ENCODE peak calls at places on chromosomes 13 and 19, in nine cellular contexts. I, R, Y, V, L, P, T, Q and G are unnamed samples. For H3K4me1, the result is how much of the 10 kb centered on the place peaks cover.

GRCh38 chr13:70856706-70857105 is 748.5 kb upstream of the KLHL1 start:
- DNase-seq in I (peak), R (no peak), Y (no peak), V (no peak), L (no peak), P (peak), T (no peak), Q (no peak), G (no peak)

GRCh38 chr13:49300716-49301589 is 53.2 kb downstream of the CDADC1 start:
- DNase-seq in I (peak), R (peak), Y (peak), V (peak), L (peak), P (peak), T (peak), Q (peak), G (peak)

GRCh38 chr19:36081385-36081784 is 26.7 kb downstream of the WDR62 start:
- DNase-seq in I (no peak), R (no peak), Y (no peak), V (no peak), L (no peak), P (no peak), T (peak), Q (no peak), G (no peak)

GRCh38 chr13:36212789-36213188 is 1.6 kb downstream of the SOHLH2 start:
- DNase-seq in I (no peak), R (no peak), Y (no peak), V (no peak), L (no peak), P (no peak), T (no peak), Q (no peak), G (no peak)

GRCh38 chr13:84192125-84192524 is 309.9 kb upstream of the SLITRK1 start:
- DNase-seq in I (no peak), R (no peak), Y (no peak), V (no peak), L (no peak), P (no peak), T (peak), Q (no peak), G (no peak)

GRCh38 chr13:47831265-47831664 is 169.8 kb downstream of the SUCLA2 start:
- DNase-seq in I (no peak), R (no peak), Y (no peak), V (no peak), L (no peak), P (no peak), T (peak), Q (no peak), G (no peak)

GRCh38 chr19:35059006-35059798 is 17.7 kb downstream of the HPN start:
- DNase-seq in I (no peak), R (no peak), Y (no peak), V (no peak), L (no peak), P (no peak), T (no peak), Q (no peak), G (no peak)

GRCh38 chr19:49196527-49197240 is 39.1 kb downstream of the TRPM4 start:
- DNase-seq in I (peak), R (no peak), Y (no peak), V (no peak), L (peak), P (peak), T (no peak), Q (no peak), G (no peak)

GRCh38 chr13:77537302-77537919 is 1.9 kb downstream of the SCEL start:
- DNase-seq in I (no peak), R (no peak), Y (no peak), V (no peak), L (no peak), P (no peak), T (no peak), Q (no peak), G (no peak)

GRCh38 chr19:10086032-10086903 is at the start of gene SHFL:
- DNase-seq in I (peak), R (no peak), Y (peak), V (peak), L (peak), P (peak), T (peak), Q (peak), G (peak)

GRCh38 chr19:17327654-17328516 is 6.8 kb downstream of the ANO8 start:
- DNase-seq in I (peak), R (no peak), Y (peak), V (no peak), L (no peak), P (peak), T (no peak), Q (peak), G (peak)

GRCh38 chr13:24041822-24042221 is 118.7 kb upstream of the SPATA13 start:
- DNase-seq in I (no peak), R (no peak), Y (no peak), V (no peak), L (no peak), P (no peak), T (no peak), Q (no peak), G (no peak)

GRCh38 chr13:24680258-24680920 is at the start of gene ATP12A:
- DNase-seq in I (peak), R (no peak), Y (peak), V (no peak), L (no peak), P (peak), T (no peak), Q (peak), G (peak)

DNA sequence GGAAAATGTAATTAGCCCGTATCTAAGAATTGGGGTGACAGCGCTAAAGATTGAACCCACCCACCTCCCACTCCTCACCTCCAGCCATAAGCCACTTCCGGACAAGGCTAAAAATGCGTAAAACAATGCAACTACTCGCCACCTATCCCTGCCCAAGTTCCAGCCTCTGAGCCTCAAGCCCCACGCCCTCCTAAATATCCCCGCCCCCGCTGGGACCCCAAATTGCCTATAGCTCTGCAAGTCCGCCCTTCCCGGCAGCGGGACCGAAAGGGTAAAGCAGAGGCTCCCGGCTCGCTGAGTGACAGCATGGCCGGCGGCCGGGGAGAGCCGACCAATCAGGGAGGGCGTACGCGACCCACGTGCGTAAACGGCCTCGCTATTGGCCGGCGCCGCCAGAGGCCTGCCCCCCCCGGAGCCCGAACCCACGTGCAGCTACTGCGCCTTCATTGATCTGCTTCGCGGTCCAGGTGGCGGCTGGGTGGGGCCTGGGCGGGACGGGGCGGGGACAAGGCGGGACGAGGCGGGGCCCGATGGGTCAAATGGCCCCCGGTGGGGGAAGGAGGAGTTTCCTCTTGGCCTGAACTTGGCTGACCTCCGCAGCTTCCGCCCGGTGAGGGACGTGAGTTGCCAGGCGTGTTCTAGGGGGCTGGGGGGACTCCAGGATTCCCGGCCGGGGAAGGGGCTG is at the start of gene TLE6:
- DNase-seq in I (peak), R (peak), Y (peak), V (peak), L (peak), P (peak), T (peak), Q (peak), G (peak)
- H3K27ac ChIP-seq in I (no peak), R (peak), Y (no peak), V (no peak), L (peak), P (peak), T (no peak), Q (peak), G (peak)

GRCh38 chr19:16116067-16116466 is 4.4 kb downstream of the RAB8A start:
- DNase-seq in I (no peak), R (no peak), Y (no peak), V (no peak), L (no peak), P (no peak), T (no peak), Q (no peak), G (no peak)
- H3K4me1 ChIP-seq in I (under half), R (under half), Y (under half), V (under half), L (under half), P (under half), T (under half), Q (half or more), G (under half)

GRCh38 chr13:79547211-79547610 is 66.3 kb downstream of the NDFIP2 start:
- DNase-seq in I (no peak), R (no peak), Y (no peak), V (no peak), L (no peak), P (no peak), T (no peak), Q (no peak), G (no peak)

GRCh38 chr13:79549355-79550106 is 68.6 kb downstream of the NDFIP2 start:
- DNase-seq in I (no peak), R (no peak), Y (no peak), V (no peak), L (no peak), P (no peak), T (peak), Q (no peak), G (no peak)

GRCh38 chr13:79543883-79544282 is 62.9 kb downstream of the NDFIP2 start:
- DNase-seq in I (no peak), R (no peak), Y (no peak), V (no peak), L (no peak), P (no peak), T (no peak), Q (no peak), G (no peak)

GRCh38 chr13:79547821-79548220 is 66.9 kb downstream of the NDFIP2 start:
- DNase-seq in I (no peak), R (no peak), Y (no peak), V (no peak), L (no peak), P (no peak), T (no peak), Q (no peak), G (no peak)

DNA sequence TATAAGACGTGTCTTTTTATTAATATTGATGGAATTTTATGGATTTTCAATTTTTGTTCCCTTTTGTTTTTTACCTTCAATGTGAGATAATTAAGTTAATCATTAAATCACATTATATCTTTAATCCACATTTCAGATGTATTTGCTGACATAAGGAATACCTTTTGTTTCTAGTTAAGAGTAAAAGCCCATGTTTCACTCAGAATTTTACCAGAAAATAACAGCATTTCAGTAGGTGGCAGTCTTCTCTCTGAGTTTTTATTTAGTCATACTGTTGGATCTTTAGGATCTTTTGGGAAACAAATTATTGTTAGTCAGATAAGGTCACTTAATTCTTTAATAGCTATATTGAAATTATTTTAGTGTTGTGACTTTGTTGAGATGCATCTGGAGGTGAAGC is 67.9 kb downstream of the NDFIP2 start:
- DNase-seq in I (no peak), R (peak), Y (no peak), V (no peak), L (no peak), P (no peak), T (peak), Q (no peak), G (no peak)
- TF ChIP-seq CTCF in I (no peak), R (peak), Y (no peak), V (no peak), L (peak), P (no peak), T (peak), Q (no peak), G (no peak)

GRCh38 chr13:40389081-40389641 is 277.3 kb downstream of the FOXO1 start:
- DNase-seq in I (peak), R (no peak), Y (peak), V (no peak), L (no peak), P (no peak), T (no peak), Q (no peak), G (no peak)
- H3K27ac ChIP-seq in I (peak), R (no peak), Y (peak), V (no peak), L (no peak), P (peak), T (no peak), Q (peak), G (no peak)

DNA sequence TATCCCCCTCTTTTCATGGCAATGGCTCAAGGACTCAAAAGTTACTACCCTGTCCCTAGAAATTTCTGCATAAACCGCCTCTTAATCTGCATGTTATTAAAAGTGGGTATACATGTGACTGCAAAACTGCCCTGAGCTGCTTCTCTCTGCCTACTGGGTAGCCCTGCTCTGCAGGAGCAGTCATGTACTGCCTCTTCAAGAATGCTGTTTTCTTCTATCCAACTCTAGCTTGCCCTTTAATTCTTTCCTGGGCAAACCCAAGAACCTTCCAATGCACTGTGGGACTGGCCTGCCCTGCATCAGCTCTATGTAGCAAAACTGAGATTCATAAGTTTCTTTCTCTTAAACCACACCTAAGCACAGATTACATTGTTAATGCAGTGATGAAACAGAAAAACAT is 669.7 kb upstream of the PCDH20 start:
- DNase-seq in I (no peak), R (no peak), Y (no peak), V (no peak), L (no peak), P (no peak), T (no peak), Q (no peak), G (no peak)
- H3K4me1 ChIP-seq in I (under half), R (under half), Y (under half), V (under half), L (under half), P (under half), T (under half), Q (under half), G (under half)

GRCh38 chr13:91185294-91185863 is 162.1 kb upstream of the MIR17HG start:
- DNase-seq in I (no peak), R (peak), Y (no peak), V (no peak), L (no peak), P (no peak), T (peak), Q (no peak), G (no peak)
- TF ChIP-seq CTCF in I (no peak), R (peak), Y (no peak), V (peak), L (peak), P (no peak), T (no peak), Q (no peak), G (peak)

DNA sequence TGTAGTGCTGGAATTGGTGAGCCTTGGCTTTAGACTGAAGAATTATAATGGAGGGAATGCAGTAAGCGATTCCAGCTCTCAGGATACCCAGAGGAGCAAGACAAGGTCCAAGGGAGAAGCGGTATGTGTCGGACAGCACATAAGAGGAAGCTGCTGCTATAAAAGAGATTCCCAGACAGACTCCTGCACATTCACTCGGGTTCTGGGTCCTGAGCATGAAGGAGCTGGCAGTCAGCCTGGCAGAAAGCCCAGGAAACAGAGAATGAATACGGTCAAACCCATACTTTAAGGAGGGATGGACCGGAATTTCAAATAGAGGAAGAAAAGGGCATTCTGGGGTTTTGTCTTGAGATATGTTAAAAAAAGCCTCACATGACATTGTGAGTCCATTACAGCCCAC is 308.3 kb downstream of the DNAJC15 start:
- DNase-seq in I (no peak), R (no peak), Y (no peak), V (no peak), L (no peak), P (no peak), T (peak), Q (no peak), G (no peak)
- H3K27ac ChIP-seq in I (no peak), R (no peak), Y (no peak), V (no peak), L (no peak), P (peak), T (no peak), Q (no peak), G (no peak)

DNA sequence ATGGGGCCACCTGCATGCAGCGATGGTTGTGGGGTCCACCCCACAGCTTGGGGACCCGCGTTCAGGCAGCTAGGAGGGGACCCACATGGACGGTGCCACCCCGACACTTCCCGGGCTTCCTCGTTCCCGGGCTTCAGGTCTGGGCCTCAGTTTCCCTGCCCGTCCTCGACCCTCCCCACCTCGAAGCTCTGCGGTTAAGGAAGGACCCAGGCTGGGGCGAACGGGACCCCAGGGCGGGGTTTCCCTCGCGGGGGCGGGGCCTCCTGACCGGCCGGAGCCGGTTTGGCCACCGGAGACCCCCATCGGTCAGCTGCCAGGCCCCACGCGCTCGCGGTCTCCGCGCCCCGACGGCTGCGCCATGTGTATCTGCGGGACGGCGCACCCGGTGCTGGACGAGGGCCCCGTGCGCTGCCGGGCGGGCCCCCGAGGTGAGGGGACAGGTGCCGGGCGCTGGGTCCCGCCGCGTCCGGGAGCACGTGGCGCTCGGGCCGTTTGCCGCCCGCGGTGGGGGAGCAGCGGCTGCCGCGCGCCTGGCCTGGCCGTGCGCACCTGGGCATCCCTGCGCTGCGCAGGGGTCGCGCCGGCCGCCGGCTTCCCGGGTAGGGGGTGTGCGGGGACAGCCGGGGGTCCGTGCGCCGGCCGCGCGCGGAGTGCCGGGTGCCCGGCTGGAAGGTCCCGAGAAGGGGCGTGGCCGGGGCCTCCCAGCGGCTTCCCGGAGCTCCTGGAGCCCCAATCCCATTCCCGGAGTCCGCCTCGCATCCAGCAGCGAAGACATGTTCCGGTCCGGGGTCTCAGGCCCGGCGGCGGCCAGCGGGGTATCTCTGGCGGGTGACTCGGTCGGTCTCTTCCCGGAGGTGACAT is 4.2 kb downstream of the ARHGAP45 start:
- DNase-seq in I (no peak), R (no peak), Y (no peak), V (no peak), L (no peak), P (no peak), T (no peak), Q (no peak), G (no peak)
- H3K4me1 ChIP-seq in I (under half), R (under half), Y (half or more), V (under half), L (under half), P (under half), T (under half), Q (half or more), G (under half)

GRCh38 chr19:12137541-12137940 is 2.6 kb downstream of the ZNF20 start:
- DNase-seq in I (no peak), R (no peak), Y (peak), V (no peak), L (no peak), P (no peak), T (no peak), Q (no peak), G (no peak)
- TF ChIP-seq CTCF in I (no peak), R (no peak), Y (peak), V (no peak), L (peak), P (no peak), T (no peak), Q (no peak), G (peak)

GRCh38 chr19:16327131-16327450 is 2.5 kb downstream of the KLF2 start:
- DNase-seq in I (no peak), R (no peak), Y (no peak), V (no peak), L (no peak), P (no peak), T (no peak), Q (no peak), G (no peak)
- H3K27ac ChIP-seq in I (peak), R (no peak), Y (peak), V (peak), L (peak), P (peak), T (no peak), Q (peak), G (no peak)